ENCODE peak calls at places on chromosomes 11 and 22, in five cellular contexts. A, Q, T, C and K are unnamed samples.

GRCh38 chr11:107898270-107898669 is 30.0 kb upstream of the RAB39A start:
- DNase-seq in A (no peak), Q (no peak), T (peak), C (no peak), K (peak)

GRCh38 chr11:59669611-59670009 is 773 bp upstream of the PATL1 start:
- DNase-seq in A (peak), Q (peak), T (no peak), C (no peak), K (peak)

GRCh38 chr22:33381531-33382406 is 323.6 kb upstream of the SYN3 start:
- DNase-seq in A (no peak), Q (no peak), T (no peak), C (no peak), K (no peak)

GRCh38 chr11:65498042-65498726 is 661 bp upstream of the MALAT1 start:
- DNase-seq in A (no peak), Q (no peak), T (no peak), C (peak), K (no peak)

GRCh38 chr22:41048791-41049717 is 43.3 kb upstream of the EP300 start:
- DNase-seq in A (peak), Q (peak), T (no peak), C (peak), K (peak)

GRCh38 chr11:120574881-120575280 is 63.3 kb downstream of the GRIK4 start:
- DNase-seq in A (no peak), Q (no peak), T (no peak), C (no peak), K (no peak)

GRCh38 chr11:6626971-6627761 is 7.9 kb upstream of the TPP1 start:
- DNase-seq in A (no peak), Q (no peak), T (no peak), C (no peak), K (no peak)

GRCh38 chr11:38582756-38583155 is 1984.7 kb upstream of the RAG2 start:
- DNase-seq in A (no peak), Q (no peak), T (no peak), C (no peak), K (no peak)

GRCh38 chr22:36470994-36471331 is 10.5 kb downstream of the TXN2 start:
- DNase-seq in A (no peak), Q (no peak), T (no peak), C (no peak), K (no peak)

GRCh38 chr22:32531955-32532818 is 57.6 kb downstream of the FBXO7 start:
- DNase-seq in A (peak), Q (peak), T (no peak), C (peak), K (no peak)

GRCh38 chr22:32050678-32051515 is 7.8 kb downstream of the SLC5A1 start:
- DNase-seq in A (no peak), Q (no peak), T (peak), C (no peak), K (peak)

GRCh38 chr22:44943701-44944324 is 66.0 kb downstream of the PHF21B start:
- DNase-seq in A (no peak), Q (no peak), T (no peak), C (no peak), K (no peak)

GRCh38 chr22:20027966-20028854 is 7.3 kb downstream of the TANGO2 start:
- DNase-seq in A (no peak), Q (no peak), T (no peak), C (no peak), K (no peak)
- TF ChIP-seq CTCF in A (peak), Q (peak), T (no peak), C (peak), K (peak)

GRCh38 chr11:119317592-119318239 is 786 bp upstream of the MCAM start:
- DNase-seq in A (no peak), Q (no peak), T (no peak), C (no peak), K (no peak)

GRCh38 chr11:119316017-119316728 is 757 bp downstream of the MCAM start:
- DNase-seq in A (no peak), Q (no peak), T (no peak), C (peak), K (no peak)

GRCh38 chr11:119316729-119317591 is at the start of gene MCAM:
- DNase-seq in A (peak), Q (no peak), T (peak), C (no peak), K (no peak)

GRCh38 chr11:119314748-119315138 is 2.2 kb downstream of the MCAM start:
- DNase-seq in A (no peak), Q (no peak), T (no peak), C (no peak), K (no peak)

DNA sequence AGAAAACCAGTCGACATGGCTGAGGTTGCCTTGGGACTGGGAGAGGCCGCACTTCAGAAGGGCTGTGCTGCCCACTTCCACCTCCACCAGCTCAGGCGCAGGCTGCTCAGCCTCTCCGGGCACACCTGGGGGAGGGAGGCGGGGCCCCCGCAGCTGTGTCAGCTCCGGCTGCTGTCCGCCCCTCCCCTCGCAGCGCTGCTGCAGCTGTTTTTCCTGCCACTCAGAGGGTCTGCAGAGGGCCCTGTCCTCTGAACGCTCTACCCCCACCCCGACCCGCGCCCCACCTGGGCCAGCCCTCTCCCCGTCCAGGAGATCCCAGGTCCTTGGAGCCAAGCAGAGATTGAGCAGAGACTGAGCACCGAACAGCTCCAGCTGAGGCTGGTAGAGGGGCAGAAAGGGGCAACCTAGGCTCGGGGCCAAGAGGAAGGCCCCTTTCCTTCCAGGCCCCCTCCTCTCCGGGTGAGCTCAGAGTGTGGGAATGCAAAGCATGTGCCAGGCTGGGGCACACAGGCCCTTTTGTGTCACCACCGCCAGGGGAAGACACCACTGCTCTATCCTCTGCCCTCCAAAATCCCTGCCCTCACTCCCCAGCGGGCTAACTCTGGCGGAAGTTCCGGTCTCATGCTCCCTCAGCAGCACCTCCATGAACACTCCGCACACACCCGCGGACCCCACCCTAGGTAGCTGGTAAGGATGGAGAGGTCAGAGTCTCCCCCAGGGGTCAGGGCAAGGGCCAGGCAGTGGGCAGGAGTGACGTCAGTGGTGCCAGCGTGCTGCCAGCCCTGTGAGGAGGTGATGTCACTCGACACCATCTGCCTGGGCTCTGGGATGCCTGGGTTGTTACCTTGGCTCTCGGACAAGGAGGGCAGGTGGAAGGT is 1.6 kb downstream of the MCAM start:
- DNase-seq in A (no peak), Q (no peak), T (peak), C (no peak), K (no peak)
- TF ChIP-seq CTCF in A (no peak), Q (no peak), T (no peak), C (no peak), K (no peak)

GRCh38 chr11:1406571-1407485 is 17.1 kb downstream of the BRSK2 start:
- DNase-seq in A (no peak), Q (no peak), T (no peak), C (no peak), K (no peak)
- TF ChIP-seq CTCF in A (no peak), Q (no peak), T (no peak), C (no peak), K (no peak)

GRCh38 chr11:100442017-100442416 is 245.1 kb upstream of the ARHGAP42 start:
- DNase-seq in A (no peak), Q (no peak), T (no peak), C (no peak), K (no peak)

GRCh38 chr11:100445231-100445735 is 241.8 kb upstream of the ARHGAP42 start:
- DNase-seq in A (no peak), Q (no peak), T (no peak), C (no peak), K (peak)
- TF ChIP-seq CTCF in A (no peak), Q (peak), T (no peak), C (no peak), K (peak)

DNA sequence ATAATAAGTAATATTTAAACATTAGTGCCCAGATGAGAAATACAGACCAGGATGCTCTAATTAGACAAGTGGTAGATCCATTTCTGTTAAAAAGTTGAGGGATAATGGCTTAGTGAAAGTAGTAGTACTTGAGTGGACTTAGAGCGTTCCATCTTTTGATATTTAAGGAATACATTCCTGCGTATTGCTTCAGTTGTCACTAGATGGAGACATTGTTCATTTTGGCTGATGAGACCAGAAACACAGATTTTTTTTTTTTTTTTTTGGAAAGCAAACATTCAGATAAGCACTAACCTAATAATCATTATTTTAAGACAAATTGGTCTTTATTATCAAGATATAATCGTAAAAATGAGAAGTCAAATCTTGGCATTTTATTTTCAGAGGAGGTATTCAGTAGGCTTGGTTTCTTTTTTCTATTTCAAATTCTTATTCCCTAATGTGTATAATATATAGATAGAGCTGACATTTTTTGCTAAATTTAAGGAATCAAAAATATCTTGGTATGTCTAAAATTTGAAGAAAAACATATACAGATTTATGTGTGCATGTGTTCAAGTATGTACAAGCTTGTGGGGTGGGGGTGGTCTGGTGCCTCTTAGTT is 92.9 kb downstream of the DYNC2H1 start:
- DNase-seq in A (no peak), Q (no peak), T (no peak), C (no peak), K (peak)
- TF ChIP-seq CTCF in A (peak), Q (peak), T (peak), C (peak), K (peak)

GRCh38 chr11:3195251-3196160 is 23.1 kb downstream of the MRGPRG start:
- DNase-seq in A (no peak), Q (peak), T (no peak), C (peak), K (no peak)
- TF ChIP-seq CTCF in A (peak), Q (peak), T (no peak), C (peak), K (peak)

GRCh38 chr11:78961186-78961782 is 386.6 kb upstream of the NARS2 start:
- DNase-seq in A (no peak), Q (peak), T (peak), C (no peak), K (peak)
- TF ChIP-seq CTCF in A (peak), Q (peak), T (no peak), C (peak), K (peak)